ENCODE peak calls at places on chromosomes 16 and 17, in four cellular contexts. G, N, C and F are unnamed samples.

GRCh38 chr16:84982434-84982833 is 28.9 kb downstream of the ZDHHC7 start:
- DNase-seq in G (no peak), N (no peak), C (no peak), F (no peak)

GRCh38 chr16:20348365-20349185 is 3.9 kb downstream of the UMOD start:
- DNase-seq in G (no peak), N (no peak), C (no peak), F (no peak)

GRCh38 chr17:81379523-81379942 is 15.7 kb upstream of the BAHCC1 start:
- DNase-seq in G (no peak), N (no peak), C (no peak), F (no peak)

GRCh38 chr17:4534515-4534914 is 20.7 kb downstream of the MYBBP1A start:
- DNase-seq in G (no peak), N (no peak), C (no peak), F (no peak)

GRCh38 chr17:30558313-30559195 is 81.3 kb downstream of the GOSR1 start:
- DNase-seq in G (no peak), N (no peak), C (no peak), F (no peak)

GRCh38 chr16:58110590-58111330 is 18.4 kb downstream of the CFAP20 start:
- DNase-seq in G (no peak), N (no peak), C (no peak), F (no peak)

GRCh38 chr16:82882249-82882648 is 255.5 kb downstream of the CDH13 start:
- DNase-seq in G (no peak), N (no peak), C (no peak), F (no peak)

GRCh38 chr16:88772871-88773811 is 11.9 kb downstream of the PIEZO1 start:
- DNase-seq in G (peak; percentile 58), N (no peak), C (no peak), F (peak; percentile 93)

GRCh38 chr17:18253187-18253884 is 5.2 kb downstream of the FLII start:
- DNase-seq in G (no peak), N (no peak), C (no peak), F (no peak)

GRCh38 chr16:84643180-84643583 is 5.1 kb upstream of the KLHL36 start:
- DNase-seq in G (peak; percentile 76), N (no peak), C (peak; percentile 86), F (peak; percentile 91)

GRCh38 chr16:13101828-13102227 is 200.4 kb downstream of the SHISA9 start:
- DNase-seq in G (no peak), N (no peak), C (no peak), F (no peak)

GRCh38 chr17:72439893-72440502 is 319.2 kb downstream of the SOX9 start:
- DNase-seq in G (no peak), N (no peak), C (no peak), F (no peak)

GRCh38 chr16:4597174-4597573 is 17.5 kb downstream of the UBALD1 start:
- DNase-seq in G (no peak), N (no peak), C (no peak), F (no peak)

GRCh38 chr17:42276609-42277341 is 584 bp upstream of the STAT5B start:
- DNase-seq in G (peak; percentile 70), N (peak; percentile 76), C (no peak), F (peak; percentile 84)

GRCh38 chr16:23141500-23141899 is 7.8 kb downstream of the USP31 start:
- DNase-seq in G (no peak), N (no peak), C (no peak), F (no peak)

GRCh38 chr17:17603178-17603894 is 11.8 kb upstream of the PEMT start:
- DNase-seq in G (no peak), N (no peak), C (no peak), F (no peak)

GRCh38 chr16:20675488-20676267 is 21.8 kb downstream of the ACSM1 start:
- DNase-seq in G (no peak), N (no peak), C (no peak), F (peak; percentile 0)

GRCh38 chr17:81956607-81957589 is 4.1 kb downstream of the NOTUM start:
- DNase-seq in G (no peak), N (no peak), C (no peak), F (no peak)

GRCh38 chr17:19413725-19414124 is 2.7 kb downstream of the RNF112 start:
- DNase-seq in G (no peak), N (no peak), C (no peak), F (no peak)

GRCh38 chr16:74817851-74818250 is 43.2 kb upstream of the FA2H start:
- DNase-seq in G (no peak), N (no peak), C (no peak), F (no peak)

GRCh38 chr16:84986879-84987278 is 24.5 kb downstream of the ZDHHC7 start:
- DNase-seq in G (peak; percentile 3), N (no peak), C (no peak), F (no peak)

GRCh38 chr17:31726980-31727427 is 132.0 kb downstream of the COPRS start:
- DNase-seq in G (no peak), N (no peak), C (no peak), F (peak; percentile 70)

GRCh38 chr16:73504591-73504990 is 456.7 kb upstream of the ZFHX3 start:
- DNase-seq in G (no peak), N (no peak), C (no peak), F (no peak)

GRCh38 chr16:67001159-67001486 is 12.7 kb downstream of the CES4A start:
- DNase-seq in G (no peak), N (no peak), C (no peak), F (no peak)
- H3K4me3 ChIP-seq in G (peak overlapping the region; percentile 71), N (peak overlapping the region; percentile 66), C (peak overlapping the region; percentile 12), F (peak overlapping the region; percentile 15)

GRCh38 chr17:39530513-39530912 is 69.2 kb downstream of the CDK12 start:
- DNase-seq in G (no peak), N (no peak), C (no peak), F (no peak)

GRCh38 chr17:39529455-39529854 is 68.2 kb downstream of the CDK12 start:
- DNase-seq in G (no peak), N (no peak), C (no peak), F (no peak)

GRCh38 chr17:39531252-39531651 is 70.0 kb downstream of the CDK12 start:
- DNase-seq in G (no peak), N (no peak), C (no peak), F (no peak)

GRCh38 chr17:39525801-39526506 is 64.7 kb downstream of the CDK12 start:
- DNase-seq in G (no peak), N (no peak), C (no peak), F (no peak)

DNA sequence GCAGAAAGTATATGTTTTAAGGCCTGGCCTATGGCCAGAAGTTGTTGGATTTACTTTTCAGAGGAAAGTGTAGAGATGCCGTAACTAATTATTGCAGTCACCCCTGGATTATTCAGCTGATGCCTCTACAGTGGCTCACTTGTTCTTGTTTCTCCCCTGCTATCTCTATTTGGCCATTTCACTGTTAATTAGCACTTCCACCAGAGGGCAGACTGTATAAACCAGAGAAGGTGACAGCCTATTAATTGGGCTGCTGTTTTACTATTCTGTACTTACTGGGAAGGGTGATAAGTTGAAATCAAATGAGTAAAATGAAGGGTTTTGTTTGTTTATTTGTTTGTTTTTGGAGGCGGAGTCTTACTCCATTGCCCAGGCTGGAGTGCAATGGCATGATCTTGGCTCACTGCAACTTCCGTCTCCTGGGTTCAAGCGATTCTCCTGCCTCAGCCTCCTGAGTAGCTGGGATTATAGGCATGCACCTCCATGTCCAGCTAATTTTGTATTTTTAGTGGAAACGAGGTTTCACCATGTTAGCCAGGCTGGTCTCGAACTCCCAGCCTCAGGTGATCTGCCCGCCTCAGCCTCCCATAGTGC is 66.0 kb downstream of the CDK12 start:
- DNase-seq in G (no peak), N (no peak), C (peak; percentile 15), F (peak; percentile 10)
- TF ChIP-seq CTCF in G (peak; percentile 62), N (peak; percentile 60), C (peak; percentile 56), F (peak; percentile 36)

GRCh38 chr16:67528870-67529638 is 425 bp downstream of the RIPOR1 start:
- DNase-seq in G (peak; percentile 58), N (peak; percentile 57), C (no peak), F (no peak)
- H3K4me3 ChIP-seq in G (peak overlapping the region; percentile 88), N (peak overlapping the region; percentile 73), C (peak overlapping the region; percentile 63), F (peak overlapping the region; percentile 83)

GRCh38 chr17:70808596-70808995 is 639.3 kb downstream of the KCNJ2 start:
- DNase-seq in G (no peak), N (peak; percentile 3), C (no peak), F (no peak)
- TF ChIP-seq CTCF in G (no peak), N (no peak), C (peak; percentile 28), F (peak; percentile 29)

GRCh38 chr17:39165844-39166349 is at the start of gene ARL5C:
- DNase-seq in G (no peak), N (no peak), C (no peak), F (no peak)
- H3K4me3 ChIP-seq in G (peak within 1 kb of the TSS; percentile 71), N (no peak within 1 kb of the TSS), C (no peak within 1 kb of the TSS), F (peak within 1 kb of the TSS; percentile 57)

DNA sequence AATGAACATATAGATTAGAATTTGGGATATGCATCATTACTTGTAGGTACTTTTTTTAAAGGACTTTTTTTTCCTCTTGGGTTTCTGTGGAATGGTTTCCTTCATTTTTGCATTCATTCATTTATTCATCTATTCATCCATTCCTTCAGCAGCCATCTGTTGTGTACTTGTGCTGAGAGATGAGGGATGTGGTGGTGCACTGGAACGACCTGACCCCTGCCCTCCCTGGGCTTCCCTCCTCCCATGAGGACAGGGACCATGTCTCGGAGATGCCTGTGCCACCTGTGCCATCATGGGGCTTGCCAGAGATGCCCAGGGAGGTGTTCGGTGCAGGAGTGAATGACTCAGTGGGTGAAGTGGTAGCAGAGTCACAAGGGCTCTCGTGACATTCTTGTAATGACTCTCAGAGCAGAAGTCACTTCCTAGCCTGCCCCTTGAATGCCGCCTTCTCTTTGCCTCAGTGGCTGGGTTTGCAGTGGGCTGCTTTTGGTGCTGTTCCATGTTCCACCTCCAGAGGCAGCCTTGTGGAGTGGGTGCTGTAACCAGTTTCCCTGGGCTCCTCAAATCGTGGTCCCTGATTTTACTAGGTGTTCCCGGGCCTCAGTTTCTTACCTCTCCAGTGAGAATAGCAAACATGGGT is 43.9 kb downstream of the CLEC16A start:
- DNase-seq in G (no peak), N (peak; percentile 28), C (no peak), F (no peak)
- TF ChIP-seq CTCF in G (peak; percentile 42), N (no peak), C (peak; percentile 7), F (peak; percentile 42)

GRCh38 chr16:70579248-70579647 is 55.6 kb downstream of the SF3B3 start:
- DNase-seq in G (no peak), N (no peak), C (no peak), F (no peak)
- H3K4me3 ChIP-seq in G (peak overlapping the region; percentile 49), N (no peak overlapping the region), C (no peak overlapping the region), F (no peak overlapping the region)

GRCh38 chr17:54662978-54663876 is 237.4 kb upstream of the TOM1L1 start:
- DNase-seq in G (no peak), N (no peak), C (no peak), F (no peak)

GRCh38 chr17:54666559-54666958 is 234.1 kb upstream of the TOM1L1 start:
- DNase-seq in G (no peak), N (no peak), C (peak; percentile 28), F (no peak)
- TF ChIP-seq CTCF in G (no peak), N (no peak), C (no peak), F (no peak)